ENCODE peak calls at places on chromosomes 16 and 17, in four cellular contexts. M is astrocyte, V is brain microvascular endothelial cell, Z is esophagus squamous epithelium. B is an unnamed sample.
A peak's percentile ranks its signal among the peaks of the same experiment; 100 is the strongest.

GRCh38 chr17:81578561-81579225 is 26.5 kb upstream of the FAAP100 start:
- DNase-seq in M (no peak), V (no peak), Z (no peak), B (no peak)

GRCh38 chr17:81339180-81339501 is 44.0 kb upstream of the SLC38A10 start:
- DNase-seq in M (no peak), V (no peak), Z (no peak), B (no peak)

GRCh38 chr16:58187657-58188430 is 10.1 kb downstream of the CSNK2A2 start:
- DNase-seq in M (no peak), V (no peak), Z (no peak), B (no peak)

GRCh38 chr17:37698132-37698615 is 46.7 kb downstream of the HNF1B start:
- DNase-seq in M (peak; percentile 63), V (peak; percentile 29), Z (no peak), B (no peak)

GRCh38 chr16:66326995-66327513 is 39.4 kb upstream of the CDH5 start:
- DNase-seq in M (no peak), V (no peak), Z (no peak), B (no peak)

GRCh38 chr16:58515871-58516767 is 802 bp downstream of the SETD6 start:
- DNase-seq in M (no peak), V (no peak), Z (no peak), B (no peak)

GRCh38 chr17:44038604-44039007 is 23.8 kb upstream of the TMEM101 start:
- DNase-seq in M (no peak), V (no peak), Z (no peak), B (no peak)

GRCh38 chr17:45433136-45433535 is 466 bp upstream of the ARHGAP27 start:
- DNase-seq in M (no peak), V (no peak), Z (no peak), B (no peak)

GRCh38 chr16:2858245-2859025 is 465 bp upstream of the PRSS22 start:
- DNase-seq in M (no peak), V (no peak), Z (no peak), B (no peak)

DNA sequence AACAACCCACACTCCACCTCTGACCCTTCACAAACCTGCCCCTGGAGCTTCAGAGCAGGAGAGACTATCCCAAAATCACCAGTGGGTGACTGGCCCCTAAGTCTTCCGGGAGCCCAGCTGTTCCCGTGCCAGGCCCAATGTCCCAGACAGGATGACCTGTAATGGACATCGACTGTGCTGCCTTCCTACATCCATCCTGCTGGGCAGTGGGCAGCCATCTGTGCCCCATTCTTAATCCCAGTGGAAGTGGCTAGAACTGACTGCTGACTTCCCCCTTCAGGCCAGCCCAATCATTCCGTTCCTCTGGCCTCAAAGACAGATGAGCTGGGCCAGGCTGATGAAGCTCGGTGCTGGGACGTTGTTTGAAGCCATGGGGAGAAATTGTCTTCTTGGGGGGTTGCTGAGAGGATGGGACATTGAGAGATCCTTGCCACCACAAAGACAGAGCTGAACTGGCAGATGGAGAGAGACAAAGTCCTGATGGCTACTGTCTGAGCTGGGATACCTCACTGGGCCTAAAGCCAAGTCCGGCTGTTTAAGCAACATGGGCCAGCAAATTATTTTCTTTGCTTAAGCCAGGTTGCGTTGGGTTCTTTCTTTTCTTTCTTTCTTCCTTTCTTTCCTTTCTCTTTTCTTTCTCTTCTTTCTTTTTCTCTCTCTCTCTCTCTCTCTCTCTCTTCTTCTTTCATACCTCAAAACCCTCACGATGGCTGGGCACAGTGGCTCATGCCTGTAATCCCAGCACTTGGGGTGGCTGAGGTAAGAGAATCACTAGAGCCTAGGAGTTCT is 17.9 kb upstream of the ALOX15B start:
- DNase-seq in M (no peak), V (no peak), Z (no peak), B (no peak)
- H3K4me3 ChIP-seq in M (no peak overlapping the region), V (no peak overlapping the region), Z (no peak overlapping the region), B (no peak overlapping the region)

GRCh38 chr16:55346475-55346874 is 22.5 kb downstream of the IRX6 start:
- DNase-seq in M (no peak), V (no peak), Z (no peak), B (no peak)

GRCh38 chr16:55351936-55352335 is 27.9 kb downstream of the IRX6 start:
- DNase-seq in M (no peak), V (no peak), Z (no peak), B (no peak)

GRCh38 chr16:55349867-55350266 is 25.9 kb downstream of the IRX6 start:
- DNase-seq in M (peak; percentile 11), V (no peak), Z (no peak), B (no peak)
- H3K27ac ChIP-seq in M (no peak overlapping the region), V (no peak overlapping the region), Z (no peak overlapping the region), B (no peak overlapping the region)

GRCh38 chr17:17650959-17651358 is 30.3 kb upstream of the RAI1 start:
- DNase-seq in M (no peak), V (no peak), Z (no peak), B (no peak)

GRCh38 chr17:17641621-17642409 is 39.4 kb upstream of the RAI1 start:
- DNase-seq in M (peak; percentile 39), V (peak; percentile 55), Z (no peak), B (peak; percentile 56)

GRCh38 chr17:17647521-17648178 is 33.6 kb upstream of the RAI1 start:
- DNase-seq in M (no peak), V (no peak), Z (no peak), B (no peak)

GRCh38 chr17:17648762-17649161 is 32.5 kb upstream of the RAI1 start:
- DNase-seq in M (no peak), V (no peak), Z (no peak), B (no peak)

GRCh38 chr17:17645961-17646360 is 35.3 kb upstream of the RAI1 start:
- DNase-seq in M (peak; percentile 14), V (no peak), Z (no peak), B (no peak)
- TF ChIP-seq CTCF in M (no peak), V (no peak), Z (no peak), B (no peak)

DNA sequence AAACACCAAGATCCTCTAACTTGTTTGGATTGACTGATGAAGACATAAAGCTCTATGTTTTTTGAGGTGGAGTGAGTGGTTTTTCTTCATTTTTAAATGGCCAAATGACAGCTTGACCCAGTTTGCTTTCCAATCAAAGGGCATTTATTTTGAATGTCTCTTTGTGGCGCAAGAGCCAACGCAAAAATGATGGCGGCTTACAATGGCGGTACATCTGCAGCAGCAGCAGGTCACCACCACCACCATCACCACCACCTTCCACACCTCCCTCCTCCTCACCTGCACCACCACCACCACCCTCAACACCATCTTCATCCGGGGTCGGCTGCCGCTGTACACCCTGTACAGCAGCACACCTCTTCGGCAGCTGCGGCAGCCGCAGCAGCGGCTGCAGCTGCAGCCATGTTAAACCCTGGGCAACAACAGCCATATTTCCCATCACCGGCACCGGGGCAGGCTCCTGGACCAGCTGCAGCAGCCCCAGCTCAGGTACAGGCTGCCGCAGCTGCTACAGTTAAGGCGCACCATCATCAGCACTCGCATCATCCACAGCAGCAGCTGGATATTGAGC is 329 bp downstream of the NLK start:
- DNase-seq in M (no peak), V (no peak), Z (no peak), B (no peak)
- H3K4me3 ChIP-seq in M (peak overlapping the region; percentile 79), V (peak overlapping the region; percentile 78), Z (no peak overlapping the region), B (peak overlapping the region; percentile 81)

GRCh38 chr17:56680676-56681075 is 87.2 kb downstream of the NOG start:
- DNase-seq in M (peak; percentile 39), V (no peak), Z (no peak), B (no peak)
- H3K27ac ChIP-seq in M (peak overlapping the region; percentile 81), V (no peak overlapping the region), Z (no peak overlapping the region), B (no peak overlapping the region)

GRCh38 chr17:11922634-11923033 is 74.6 kb downstream of the ZNF18 start:
- DNase-seq in M (no peak), V (no peak), Z (no peak), B (no peak)
- TF ChIP-seq CTCF in M (no peak), V (no peak), Z (no peak), B (no peak)

GRCh38 chr16:85046472-85046916 is 18.9 kb downstream of the KIAA0513 start:
- DNase-seq in M (no peak), V (no peak), Z (no peak), B (no peak)
- H3K4me3 ChIP-seq in M (no peak overlapping the region), V (no peak overlapping the region), Z (no peak overlapping the region), B (no peak overlapping the region)